ENCODE peak calls at places on chromosomes 16 and 17, in ten cellular contexts. H is HT-29; V is NCI-H345; Y is stimulated activated CD8-positive, alpha-beta memory T cell treated with anti-CD3 and anti-CD28 coated beads, Interleukin-2, amount 100 ng/mL, for 1 hour; U is activated naive CD8-positive, alpha-beta T cell treated with anti-CD3 and anti-CD28 coated beads, Interleukin-2, amount 50 U/mL, for 24 hours; C is Right ventricle myocardium inferior; Z is NCI-H1694; F is epithelial cell of esophagus; G is sigmoid colon; O is NCI-H1092. J is an unnamed sample.

GRCh38 chr16:85029413-85029794 is 1.8 kb downstream of the KIAA0513 start:
- DNase-seq in U (peak), V (no peak), H (peak), Z (no peak), G (peak), Y (peak), C (no peak), O (no peak), F (peak), J (peak)

GRCh38 chr16:4214215-4214621 is 27.7 kb downstream of the SRL start:
- DNase-seq in G (no peak), Z (no peak), F (peak), C (no peak), U (no peak), H (peak), V (no peak), Y (no peak), O (no peak), J (peak)

GRCh38 chr17:64420143-64420670 is 28.7 kb upstream of the MILR1 start:
- DNase-seq in C (no peak), Z (peak), F (peak), O (peak), G (no peak), U (no peak), V (peak), Y (no peak), H (peak), J (peak)

GRCh38 chr17:80030730-80031410 is 4.8 kb downstream of the TBC1D16 start:
- DNase-seq in C (no peak), Y (no peak), U (no peak), G (no peak), F (peak), H (peak), Z (peak), O (peak), V (peak), J (no peak)

GRCh38 chr17:42337442-42337841 is 49.1 kb downstream of the STAT5A start:
- DNase-seq in U (peak), O (no peak), F (no peak), Z (no peak), H (no peak), Y (peak), C (no peak), G (no peak), V (no peak), J (no peak)

GRCh38 chr16:54930034-54930938 is at the start of gene IRX5:
- DNase-seq in Z (peak), V (peak), U (no peak), C (peak), F (peak), G (peak), H (peak), Y (no peak), O (peak), J (peak)

GRCh38 chr16:11699234-11699894 is 31.1 kb downstream of the SNN start:
- DNase-seq in C (no peak), H (no peak), Y (no peak), U (no peak), O (no peak), V (no peak), F (no peak), G (no peak), Z (no peak), J (no peak)

GRCh38 chr16:73000020-73000906 is 47.7 kb downstream of the ZFHX3 start:
- DNase-seq in C (peak), G (peak), F (peak), H (peak), U (no peak), Y (no peak), V (peak), O (peak), Z (no peak), J (no peak)

GRCh38 chr17:33033176-33033575 is 41.5 kb downstream of the SPACA3 start:
- DNase-seq in H (no peak), U (no peak), F (no peak), Z (no peak), C (no peak), Y (no peak), G (no peak), O (no peak), V (no peak), J (no peak)

GRCh38 chr16:1610071-1610840 is 1.6 kb downstream of the IFT140 start:
- DNase-seq in U (peak), V (peak), C (peak), H (peak), G (peak), Y (peak), O (peak), Z (peak), F (peak), J (peak)

GRCh38 chr16:1125471-1125870 is 27.4 kb upstream of the CACNA1H start:
- DNase-seq in C (no peak), Z (no peak), O (peak), G (peak), V (no peak), Y (no peak), F (no peak), U (peak), H (peak), J (no peak)

GRCh38 chr17:9456265-9456664 is 119.4 kb downstream of the STX8 start:
- DNase-seq in O (no peak), Y (no peak), C (no peak), U (no peak), Z (no peak), F (no peak), G (no peak), V (no peak), H (no peak), J (no peak)